ENCODE peak calls at places on chromosomes 5 and 9, in five cellular contexts. G, X, D, O and A are unnamed samples.

GRCh38 chr5:179801304-179802206 is 5.1 kb downstream of the MGAT4B start:
- DNase-seq in X (peak), G (peak), D (peak), O (no peak), A (peak)

GRCh38 chr9:81656004-81656403 is 33.3 kb downstream of the TLE1 start:
- DNase-seq in G (no peak), O (no peak), D (no peak), X (no peak), A (no peak)

GRCh38 chr9:113654605-113655193 is 191.2 kb downstream of the RGS3 start:
- DNase-seq in O (no peak), D (no peak), X (peak), G (no peak), A (no peak)

GRCh38 chr5:103340717-103341397 is 82.3 kb downstream of the MACIR start:
- DNase-seq in X (no peak), G (no peak), D (no peak), O (no peak), A (no peak)

GRCh38 chr9:75087279-75087823 is 604 bp downstream of the NMRK1 start:
- DNase-seq in O (no peak), X (no peak), D (peak), G (peak), A (peak)

GRCh38 chr9:111298831-111299603 is 31.0 kb downstream of the OR2K2 start:
- DNase-seq in G (peak), D (peak), X (no peak), O (peak), A (peak)

GRCh38 chr9:35355954-35356353 is 134.0 kb upstream of the RUSC2 start:
- DNase-seq in G (no peak), X (no peak), D (no peak), O (no peak), A (no peak)

GRCh38 chr5:72459089-72459661 is 48.0 kb downstream of the ZNF366 start:
- DNase-seq in G (no peak), X (no peak), D (no peak), O (no peak), A (no peak)

GRCh38 chr9:4026925-4027324 is 272.9 kb downstream of the GLIS3 start:
- DNase-seq in D (no peak), G (no peak), O (no peak), X (no peak), A (no peak)

GRCh38 chr9:25724424-25724823 is 46.2 kb upstream of the TUSC1 start:
- DNase-seq in D (peak), O (peak), X (no peak), G (no peak), A (peak)

GRCh38 chr9:125970340-125970739 is 223.2 kb downstream of the PBX3 start:
- DNase-seq in G (no peak), X (no peak), O (no peak), D (peak), A (peak)

GRCh38 chr5:142904421-142904820 is 134.2 kb downstream of the ARHGAP26 start:
- DNase-seq in X (no peak), G (no peak), D (peak), O (no peak), A (peak)

GRCh38 chr5:65933295-65933694 is 6.9 kb downstream of the ERBIN start:
- DNase-seq in O (no peak), D (no peak), X (no peak), G (no peak), A (no peak)

DNA sequence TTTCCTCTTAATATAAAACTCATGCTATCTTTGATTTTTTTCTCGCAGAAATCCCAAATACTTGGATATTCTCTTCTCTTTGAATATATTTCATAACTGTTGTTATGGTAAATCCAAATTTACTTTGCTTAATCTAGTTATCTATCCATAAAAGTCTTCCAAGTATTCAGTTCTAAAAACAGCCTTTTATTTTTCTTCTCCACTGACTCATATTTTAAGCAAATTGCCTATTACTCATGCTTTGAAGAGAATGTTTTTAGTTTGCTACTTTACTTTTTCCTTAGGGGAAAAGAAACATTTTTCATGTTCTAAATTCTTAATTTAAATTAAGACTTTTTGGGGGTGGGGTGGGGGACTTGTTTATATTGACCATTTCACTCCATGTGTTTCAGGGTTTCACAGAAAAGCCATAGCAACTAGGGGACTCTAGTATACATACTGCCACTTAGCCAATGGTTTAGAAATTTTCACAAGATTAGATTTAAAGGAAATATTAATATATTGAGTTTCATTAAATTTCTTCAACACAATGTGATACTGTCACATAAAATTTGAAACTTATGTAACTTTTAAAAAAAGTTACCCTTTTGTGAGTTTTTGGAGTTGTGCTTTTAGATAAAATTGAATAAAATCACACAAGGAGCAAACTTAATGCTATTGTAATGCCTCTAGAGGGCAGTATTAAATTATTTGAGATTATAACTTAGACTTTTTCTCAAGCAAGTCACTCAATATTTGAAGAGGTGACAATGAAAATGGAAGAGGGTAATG is 545.8 kb upstream of the ARRDC3 start:
- DNase-seq in G (no peak), X (no peak), D (peak), O (no peak), A (peak)
- TF ChIP-seq CTCF in G (peak), X (peak), D (peak), O (peak), A (peak)

GRCh38 chr5:152403058-152403457 is 2.0 kb downstream of the NMUR2 start:
- DNase-seq in O (no peak), X (no peak), G (no peak), D (no peak), A (no peak)

GRCh38 chr5:152393420-152393819 is 11.7 kb downstream of the NMUR2 start:
- DNase-seq in G (no peak), X (no peak), D (no peak), O (no peak), A (no peak)

DNA sequence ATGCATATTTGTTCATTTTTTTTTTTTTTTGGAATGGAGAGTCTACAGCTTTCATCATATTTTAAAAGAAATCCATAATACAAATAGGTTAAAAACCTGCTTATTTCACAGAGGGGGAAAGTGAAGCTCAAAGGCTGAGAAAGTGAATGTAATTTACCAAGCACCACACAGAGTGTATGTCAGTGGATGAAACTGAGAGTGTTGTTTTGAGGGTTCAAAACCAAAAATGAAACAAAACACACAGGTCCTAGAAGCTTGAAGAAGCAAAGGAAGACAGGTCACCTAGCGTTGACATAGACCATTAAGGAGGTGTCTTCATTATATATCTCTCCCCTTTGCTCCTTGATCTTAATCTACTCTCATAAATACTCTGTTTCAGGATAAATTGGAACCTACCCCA is 7.5 kb downstream of the NMUR2 start:
- DNase-seq in O (no peak), X (no peak), D (no peak), G (no peak), A (no peak)
- H3K4me3 ChIP-seq in O (no peak), X (no peak), D (no peak), G (no peak), A (no peak)

GRCh38 chr9:16545639-16546038 is 324.8 kb downstream of the BNC2 start:
- DNase-seq in O (no peak), G (no peak), X (no peak), D (no peak), A (no peak)
- TF ChIP-seq CTCF in O (no peak), G (no peak), X (no peak), D (no peak), A (no peak)

GRCh38 chr9:89826186-89826585 is 221.4 kb downstream of the GADD45G start:
- DNase-seq in G (no peak), O (no peak), X (no peak), D (no peak), A (no peak)
- H3K4me3 ChIP-seq in G (no peak), O (no peak), X (no peak), D (no peak), A (no peak)

DNA sequence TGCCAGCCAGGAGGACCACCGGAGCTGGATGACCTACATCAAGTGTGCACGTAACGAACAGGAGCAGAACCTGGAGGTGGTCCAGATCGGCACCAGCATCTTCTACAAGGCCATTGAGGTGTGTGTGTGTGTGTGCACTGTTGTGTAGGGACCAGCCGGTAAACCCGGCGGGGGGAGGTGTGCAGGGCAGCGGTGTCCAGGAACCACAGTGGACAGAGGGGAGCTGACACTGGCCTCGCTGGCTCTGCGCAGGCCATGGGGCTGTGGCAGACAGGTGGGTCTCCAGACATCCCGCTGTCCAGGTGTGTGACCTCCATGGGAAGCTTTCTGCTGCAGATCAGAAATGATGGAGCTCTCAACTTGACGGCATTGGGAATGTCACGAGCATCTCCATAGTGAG is 3.8 kb downstream of the PRDM12 start:
- DNase-seq in O (no peak), G (no peak), D (no peak), X (no peak), A (no peak)
- TF ChIP-seq CTCF in O (no peak), G (no peak), D (no peak), X (no peak), A (no peak)

GRCh38 chr5:45694255-45694834 is 1.8 kb downstream of the HCN1 start:
- DNase-seq in X (no peak), D (peak), O (no peak), G (no peak), A (no peak)

GRCh38 chr5:45697211-45697610 is 1.0 kb upstream of the HCN1 start:
- DNase-seq in X (no peak), O (no peak), D (no peak), G (no peak), A (no peak)

GRCh38 chr5:45696206-45696836 is at the start of gene HCN1:
- DNase-seq in G (peak), O (no peak), D (peak), X (peak), A (peak)

GRCh38 chr5:45695011-45695667 is 1.0 kb downstream of the HCN1 start:
- DNase-seq in O (no peak), G (no peak), X (no peak), D (no peak), A (no peak)

GRCh38 chr5:45695680-45696093 is 493 bp downstream of the HCN1 start:
- DNase-seq in X (no peak), D (no peak), G (no peak), O (no peak), A (no peak)
- H3K4me3 ChIP-seq in X (no peak), D (no peak), G (no peak), O (no peak), A (no peak)

GRCh38 chr5:124952079-124952478 is 205.6 kb upstream of the ZNF608 start:
- DNase-seq in O (no peak), D (no peak), G (no peak), X (no peak), A (no peak)
- TF ChIP-seq CTCF in O (no peak), D (no peak), G (no peak), X (no peak), A (no peak)

DNA sequence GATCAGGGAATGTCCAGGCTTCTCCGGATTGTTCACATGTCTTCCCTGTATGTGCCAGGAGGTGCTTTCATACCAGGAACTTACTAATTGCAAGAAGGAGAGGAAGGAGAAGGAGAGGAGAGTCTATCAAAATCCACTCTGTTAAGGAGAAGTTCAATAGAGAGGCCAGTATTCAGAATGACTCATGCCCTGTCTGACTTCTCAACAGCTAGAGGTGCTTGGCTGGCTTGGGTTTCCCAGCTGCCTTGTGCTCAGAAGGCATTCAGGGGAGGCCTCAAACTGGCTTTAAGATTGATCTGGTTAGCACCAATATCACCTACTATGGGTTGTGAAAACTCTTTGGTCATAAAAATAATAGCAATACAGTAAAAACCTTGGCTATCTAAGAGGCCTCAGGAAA is 167.9 kb upstream of the GLRA1 start:
- DNase-seq in D (peak), G (no peak), O (no peak), X (no peak), A (peak)
- H3K4me3 ChIP-seq in D (no peak), G (no peak), O (no peak), X (no peak), A (no peak)